ENCODE peak calls at places on chromosomes 1 and 21, in six cellular contexts. One of them, this sample, is unnamed.

GRCh38 chr21:41966341-41966833 is 12.6 kb upstream of the C2CD2 start:
- DNase-seq in neuronal stem cell: no peak
- DNase-seq in mesenchymal stem cell: peak; percentile 23
- DNase-seq in IMR-90: peak; percentile 24
- DNase-seq in H1: peak; percentile 20
- DNase-seq in trophoblast cell: no peak
- DNase-seq in this sample: no peak

GRCh38 chr21:33950425-33951079 is 34.9 kb upstream of the ATP5PO start:
- DNase-seq in IMR-90: no peak
- DNase-seq in neuronal stem cell: no peak
- DNase-seq in H1: peak; percentile 34
- DNase-seq in mesenchymal stem cell: no peak
- DNase-seq in trophoblast cell: no peak
- DNase-seq in this sample: no peak

GRCh38 chr1:53073899-53074311 is 11.9 kb downstream of the PODN start:
- DNase-seq in trophoblast cell: no peak
- DNase-seq in mesenchymal stem cell: no peak
- DNase-seq in IMR-90: no peak
- DNase-seq in H1: no peak
- DNase-seq in neuronal stem cell: no peak
- DNase-seq in this sample: peak; percentile 14

GRCh38 chr1:163824006-163824405 is 502.3 kb downstream of the NUF2 start:
- DNase-seq in neuronal stem cell: no peak
- DNase-seq in trophoblast cell: no peak
- DNase-seq in mesenchymal stem cell: no peak
- DNase-seq in H1: no peak
- DNase-seq in IMR-90: peak; percentile 43
- DNase-seq in this sample: no peak

GRCh38 chr1:237084399-237085077 is 42.6 kb downstream of the RYR2 start:
- DNase-seq in IMR-90: no peak
- DNase-seq in trophoblast cell: no peak
- DNase-seq in H1: peak; percentile 44
- DNase-seq in neuronal stem cell: no peak
- DNase-seq in mesenchymal stem cell: no peak
- DNase-seq in this sample: no peak

GRCh38 chr1:210250665-210250997 is 18.0 kb downstream of the SERTAD4 start:
- DNase-seq in neuronal stem cell: peak; percentile 40
- DNase-seq in H1: peak; percentile 71
- DNase-seq in trophoblast cell: peak; percentile 49
- DNase-seq in IMR-90: no peak
- DNase-seq in mesenchymal stem cell: peak; percentile 42
- DNase-seq in this sample: peak; percentile 85

GRCh38 chr1:64857347-64857746 is 109.0 kb downstream of the JAK1 start:
- DNase-seq in IMR-90: no peak
- DNase-seq in mesenchymal stem cell: no peak
- DNase-seq in H1: no peak
- DNase-seq in trophoblast cell: no peak
- DNase-seq in neuronal stem cell: no peak
- DNase-seq in this sample: no peak

GRCh38 chr21:36783612-36784383 is 84.9 kb downstream of the SIM2 start:
- DNase-seq in IMR-90: peak; percentile 97
- DNase-seq in trophoblast cell: peak; percentile 87
- DNase-seq in neuronal stem cell: no peak
- DNase-seq in mesenchymal stem cell: peak; percentile 18
- DNase-seq in H1: no peak
- DNase-seq in this sample: no peak

GRCh38 chr1:154716614-154717372 is 108.8 kb upstream of the ADAR start:
- DNase-seq in IMR-90: no peak
- DNase-seq in neuronal stem cell: no peak
- DNase-seq in H1: no peak
- DNase-seq in mesenchymal stem cell: no peak
- DNase-seq in trophoblast cell: no peak
- DNase-seq in this sample: no peak

GRCh38 chr1:79323240-79324025 is 316.9 kb upstream of the ADGRL4 start:
- DNase-seq in mesenchymal stem cell: peak; percentile 99
- DNase-seq in neuronal stem cell: no peak
- DNase-seq in trophoblast cell: peak; percentile 82
- DNase-seq in H1: no peak
- DNase-seq in IMR-90: peak; percentile 100
- DNase-seq in this sample: no peak

GRCh38 chr1:7644906-7645750 is 126.0 kb upstream of the VAMP3 start:
- DNase-seq in mesenchymal stem cell: no peak
- DNase-seq in H1: no peak
- DNase-seq in IMR-90: peak; percentile 70
- DNase-seq in trophoblast cell: no peak
- DNase-seq in neuronal stem cell: no peak
- DNase-seq in this sample: no peak

GRCh38 chr1:85320371-85321131 is 44.1 kb upstream of the BCL10 start:
- DNase-seq in trophoblast cell: peak; percentile 72
- DNase-seq in neuronal stem cell: no peak
- DNase-seq in IMR-90: peak; percentile 81
- DNase-seq in mesenchymal stem cell: peak; percentile 62
- DNase-seq in H1: no peak
- DNase-seq in this sample: no peak

GRCh38 chr1:180610556-180611015 is 21.2 kb upstream of the XPR1 start:
- DNase-seq in trophoblast cell: peak; percentile 58
- DNase-seq in mesenchymal stem cell: no peak
- DNase-seq in IMR-90: no peak
- DNase-seq in neuronal stem cell: no peak
- DNase-seq in H1: no peak
- DNase-seq in this sample: no peak

GRCh38 chr1:180611016-180611930 is 20.5 kb upstream of the XPR1 start:
- DNase-seq in mesenchymal stem cell: no peak
- DNase-seq in IMR-90: peak; percentile 87
- DNase-seq in trophoblast cell: peak; percentile 51
- DNase-seq in neuronal stem cell: no peak
- DNase-seq in H1: no peak
- DNase-seq in this sample: no peak

GRCh38 chr1:180614746-180615145 is 17.1 kb upstream of the XPR1 start:
- DNase-seq in IMR-90: peak; percentile 65
- DNase-seq in neuronal stem cell: no peak
- DNase-seq in H1: no peak
- DNase-seq in mesenchymal stem cell: no peak
- DNase-seq in trophoblast cell: no peak
- DNase-seq in this sample: no peak

GRCh38 chr1:180609643-180610555 is 21.9 kb upstream of the XPR1 start:
- DNase-seq in trophoblast cell: peak; percentile 80
- DNase-seq in mesenchymal stem cell: no peak
- DNase-seq in neuronal stem cell: no peak
- DNase-seq in IMR-90: peak; percentile 34
- DNase-seq in H1: no peak
- DNase-seq in this sample: no peak

GRCh38 chr1:180612591-180612990 is 19.2 kb upstream of the XPR1 start:
- DNase-seq in mesenchymal stem cell: no peak
- DNase-seq in neuronal stem cell: no peak
- DNase-seq in trophoblast cell: no peak
- DNase-seq in IMR-90: no peak
- DNase-seq in H1: no peak
- DNase-seq in this sample: no peak
- H3K4me2 ChIP-seq in mesenchymal stem cell: no peak overlapping the region
- H3K4me2 ChIP-seq in neuronal stem cell: no peak overlapping the region
- H3K4me2 ChIP-seq in trophoblast cell: no peak overlapping the region
- H3K4me2 ChIP-seq in IMR-90: no peak overlapping the region
- H3K4me2 ChIP-seq in H1: no peak overlapping the region
- H3K4me2 ChIP-seq in this sample: no peak overlapping the region

GRCh38 chr1:232675898-232676297 is 46.0 kb upstream of the SIPA1L2 start:
- DNase-seq in H1: no peak
- DNase-seq in IMR-90: no peak
- DNase-seq in mesenchymal stem cell: no peak
- DNase-seq in trophoblast cell: no peak
- DNase-seq in neuronal stem cell: no peak
- DNase-seq in this sample: no peak

GRCh38 chr1:232678185-232678886 is 48.4 kb upstream of the SIPA1L2 start:
- DNase-seq in neuronal stem cell: no peak
- DNase-seq in H1: no peak
- DNase-seq in IMR-90: peak; percentile 65
- DNase-seq in trophoblast cell: no peak
- DNase-seq in mesenchymal stem cell: no peak
- DNase-seq in this sample: no peak

GRCh38 chr1:232669981-232670763 is 40.2 kb upstream of the SIPA1L2 start:
- DNase-seq in H1: no peak
- DNase-seq in neuronal stem cell: no peak
- DNase-seq in IMR-90: peak; percentile 61
- DNase-seq in mesenchymal stem cell: no peak
- DNase-seq in trophoblast cell: peak; percentile 58
- DNase-seq in this sample: no peak

GRCh38 chr1:232676307-232676706 is 46.4 kb upstream of the SIPA1L2 start:
- DNase-seq in neuronal stem cell: no peak
- DNase-seq in trophoblast cell: no peak
- DNase-seq in IMR-90: no peak
- DNase-seq in mesenchymal stem cell: no peak
- DNase-seq in H1: no peak
- DNase-seq in this sample: no peak

DNA sequence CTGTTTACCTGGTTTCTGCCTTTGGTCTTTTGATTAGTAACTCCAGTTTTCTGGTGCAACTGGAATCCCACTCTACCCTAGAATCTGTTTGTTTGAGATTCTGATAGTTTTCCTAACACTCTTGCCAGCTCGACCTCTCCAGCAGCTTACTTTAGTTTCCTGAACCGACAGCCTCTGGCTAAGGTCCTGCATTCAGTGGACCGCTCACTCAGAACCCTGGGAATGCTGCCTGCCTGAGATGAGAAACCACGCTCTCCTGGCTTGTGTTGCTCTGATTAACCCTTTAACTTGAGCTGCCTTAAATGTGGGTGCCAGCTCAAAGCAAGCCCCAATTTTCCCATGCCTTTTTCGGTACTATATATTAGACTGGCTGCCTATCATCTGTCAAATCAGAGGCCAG is 45.3 kb upstream of the SIPA1L2 start:
- DNase-seq in neuronal stem cell: no peak
- DNase-seq in trophoblast cell: no peak
- DNase-seq in IMR-90: peak; percentile 13
- DNase-seq in mesenchymal stem cell: no peak
- DNase-seq in H1: no peak
- DNase-seq in this sample: no peak
- H3K14ac ChIP-seq in neuronal stem cell: no peak overlapping the region
- H3K14ac ChIP-seq in trophoblast cell: no peak overlapping the region
- H3K14ac ChIP-seq in IMR-90: no peak overlapping the region
- H3K14ac ChIP-seq in mesenchymal stem cell: no peak overlapping the region
- H3K14ac ChIP-seq in H1: no peak overlapping the region
- H3K14ac ChIP-seq in this sample: no peak overlapping the region

DNA sequence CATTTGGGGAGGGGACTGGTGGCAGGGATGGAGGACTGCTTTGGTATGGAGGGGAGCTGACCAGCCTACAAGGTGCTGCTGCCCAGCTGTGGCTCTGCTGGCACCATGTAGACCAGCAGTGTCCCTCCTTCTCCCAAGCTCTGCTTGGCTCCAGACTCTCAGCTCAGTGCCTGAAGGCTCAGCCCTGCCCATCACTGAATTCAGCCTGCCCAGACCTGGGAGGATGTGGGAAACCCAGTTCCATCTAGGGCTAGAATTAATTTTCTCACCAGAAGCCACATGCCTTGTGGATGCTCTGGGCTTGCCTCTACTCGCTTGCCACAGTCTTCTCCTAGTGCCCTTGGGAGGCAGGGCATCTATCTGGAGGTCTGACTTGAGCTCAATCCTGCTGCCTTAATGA is 195.0 kb upstream of the EDN2 start:
- DNase-seq in neuronal stem cell: no peak
- DNase-seq in mesenchymal stem cell: no peak
- DNase-seq in H1: no peak
- DNase-seq in trophoblast cell: no peak
- DNase-seq in IMR-90: no peak
- DNase-seq in this sample: no peak
- H3K4me2 ChIP-seq in neuronal stem cell: no peak overlapping the region
- H3K4me2 ChIP-seq in mesenchymal stem cell: no peak overlapping the region
- H3K4me2 ChIP-seq in H1: no peak overlapping the region
- H3K4me2 ChIP-seq in trophoblast cell: no peak overlapping the region
- H3K4me2 ChIP-seq in IMR-90: no peak overlapping the region
- H3K4me2 ChIP-seq in this sample: no peak overlapping the region

GRCh38 chr1:5951846-5952410 is 40.3 kb downstream of the NPHP4 start:
- DNase-seq in IMR-90: no peak
- DNase-seq in H1: no peak
- DNase-seq in mesenchymal stem cell: no peak
- DNase-seq in neuronal stem cell: no peak
- DNase-seq in trophoblast cell: no peak
- DNase-seq in this sample: peak; percentile 16
- H3K14ac ChIP-seq in IMR-90: no peak overlapping the region
- H3K14ac ChIP-seq in H1: no peak overlapping the region
- H3K14ac ChIP-seq in mesenchymal stem cell: no peak overlapping the region
- H3K14ac ChIP-seq in neuronal stem cell: no peak overlapping the region
- H3K14ac ChIP-seq in trophoblast cell: no peak overlapping the region
- H3K14ac ChIP-seq in this sample: no peak overlapping the region

GRCh38 chr21:35437941-35438340 is 388.8 kb upstream of the RUNX1 start:
- DNase-seq in IMR-90: no peak
- DNase-seq in H1: no peak
- DNase-seq in trophoblast cell: no peak
- DNase-seq in mesenchymal stem cell: no peak
- DNase-seq in neuronal stem cell: no peak
- DNase-seq in this sample: no peak

GRCh38 chr21:35441868-35442582 is 392.9 kb upstream of the RUNX1 start:
- DNase-seq in neuronal stem cell: no peak
- DNase-seq in IMR-90: no peak
- DNase-seq in mesenchymal stem cell: no peak
- DNase-seq in trophoblast cell: no peak
- DNase-seq in H1: no peak
- DNase-seq in this sample: no peak

GRCh38 chr21:35444391-35444790 is 395.3 kb upstream of the RUNX1 start:
- DNase-seq in H1: no peak
- DNase-seq in mesenchymal stem cell: no peak
- DNase-seq in IMR-90: no peak
- DNase-seq in neuronal stem cell: no peak
- DNase-seq in trophoblast cell: no peak
- DNase-seq in this sample: no peak

GRCh38 chr21:35436899-35437298 is 387.8 kb upstream of the RUNX1 start:
- DNase-seq in IMR-90: no peak
- DNase-seq in trophoblast cell: peak; percentile 27
- DNase-seq in mesenchymal stem cell: no peak
- DNase-seq in neuronal stem cell: no peak
- DNase-seq in H1: no peak
- DNase-seq in this sample: no peak

DNA sequence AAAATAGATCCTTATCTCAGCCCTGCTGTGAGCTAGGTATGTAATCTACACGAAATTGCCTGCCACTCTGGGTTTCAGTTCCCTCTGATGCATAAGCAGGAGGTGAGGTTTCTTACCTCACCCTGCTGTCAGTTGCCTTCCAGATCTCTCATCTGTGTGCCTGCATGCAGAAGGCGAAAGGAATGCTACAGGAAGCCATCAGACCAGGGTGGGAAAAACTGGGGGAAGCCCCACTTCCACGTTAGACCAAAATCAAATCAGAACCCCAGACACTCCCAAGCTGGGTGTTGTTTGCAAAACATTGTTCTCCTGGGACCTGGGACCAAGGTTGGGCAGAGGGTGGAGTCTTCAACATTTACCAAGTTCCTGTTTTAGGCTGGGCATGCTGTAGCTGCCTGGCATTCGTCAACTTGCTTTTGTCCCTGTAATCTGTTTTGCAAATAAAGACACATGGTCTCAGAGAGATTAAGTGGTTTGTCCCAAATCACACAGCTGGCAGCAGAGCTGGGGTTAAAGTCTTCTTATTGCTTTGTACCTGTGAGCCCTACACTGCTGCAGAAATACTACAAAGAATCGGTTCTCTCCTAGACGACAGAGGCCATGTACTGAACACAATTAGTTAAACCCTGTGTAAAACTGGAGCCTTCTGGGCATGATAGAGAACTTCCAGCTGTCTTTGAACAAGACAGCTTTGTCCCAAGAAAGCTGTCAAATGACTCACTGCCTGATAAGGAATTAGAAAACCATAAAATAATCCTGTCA is 389.7 kb upstream of the RUNX1 start:
- DNase-seq in trophoblast cell: peak; percentile 24
- DNase-seq in IMR-90: peak; percentile 11
- DNase-seq in neuronal stem cell: no peak
- DNase-seq in H1: no peak
- DNase-seq in mesenchymal stem cell: no peak
- DNase-seq in this sample: no peak
- H3K4me2 ChIP-seq in trophoblast cell: no peak overlapping the region
- H3K4me2 ChIP-seq in IMR-90: no peak overlapping the region
- H3K4me2 ChIP-seq in neuronal stem cell: no peak overlapping the region
- H3K4me2 ChIP-seq in H1: no peak overlapping the region
- H3K4me2 ChIP-seq in mesenchymal stem cell: no peak overlapping the region
- H3K4me2 ChIP-seq in this sample: no peak overlapping the region

This sample was measured in H9.